ENCODE peak calls at places on chromosomes 4 and X, in nine cellular contexts. One of them, this sample, is unnamed. For H3K36me3, the result is how much of the 10 kb centered on the place peaks cover.

GRCh38 chr4:148776944-148777343 is 334.7 kb upstream of the NR3C2 start:
- DNase-seq in neural progenitor cell: no peak
- DNase-seq in IMR-90: peak
- DNase-seq in thoracic aorta: no peak
- DNase-seq in naive thymus-derived CD4-positive, alpha-beta T cell: no peak
- DNase-seq in GM23338: peak
- DNase-seq in adrenal gland: no peak
- DNase-seq in SK-N-SH: no peak
- DNase-seq in lung: no peak
- DNase-seq in this sample: no peak

GRCh38 chr4:100428051-100428450 is 89.8 kb downstream of the EMCN start:
- DNase-seq in neural progenitor cell: no peak
- DNase-seq in IMR-90: peak
- DNase-seq in thoracic aorta: no peak
- DNase-seq in naive thymus-derived CD4-positive, alpha-beta T cell: no peak
- DNase-seq in GM23338: no peak
- DNase-seq in adrenal gland: no peak
- DNase-seq in SK-N-SH: no peak
- DNase-seq in lung: no peak
- DNase-seq in this sample: no peak

GRCh38 chr4:134911941-134912340 is 710.4 kb upstream of the PABPC4L start:
- DNase-seq in neural progenitor cell: no peak
- DNase-seq in IMR-90: no peak
- DNase-seq in thoracic aorta: no peak
- DNase-seq in naive thymus-derived CD4-positive, alpha-beta T cell: no peak
- DNase-seq in GM23338: peak
- DNase-seq in adrenal gland: no peak
- DNase-seq in SK-N-SH: no peak
- DNase-seq in lung: no peak
- DNase-seq in this sample: no peak

GRCh38 chrX:129572422-129572821 is 32.4 kb downstream of the OCRL start:
- DNase-seq in neural progenitor cell: no peak
- DNase-seq in IMR-90: no peak
- DNase-seq in thoracic aorta: no peak
- DNase-seq in naive thymus-derived CD4-positive, alpha-beta T cell: no peak
- DNase-seq in GM23338: no peak
- DNase-seq in adrenal gland: no peak
- DNase-seq in SK-N-SH: no peak
- DNase-seq in lung: no peak
- DNase-seq in this sample: no peak

GRCh38 chr4:56276547-56276946 is 110.7 kb downstream of the AASDH start:
- DNase-seq in neural progenitor cell: no peak
- DNase-seq in IMR-90: peak
- DNase-seq in thoracic aorta: no peak
- DNase-seq in naive thymus-derived CD4-positive, alpha-beta T cell: no peak
- DNase-seq in GM23338: no peak
- DNase-seq in adrenal gland: no peak
- DNase-seq in SK-N-SH: no peak
- DNase-seq in lung: no peak
- DNase-seq in this sample: no peak

GRCh38 chrX:20522420-20522819 is 255.7 kb upstream of the RPS6KA3 start:
- DNase-seq in neural progenitor cell: no peak
- DNase-seq in IMR-90: peak
- DNase-seq in thoracic aorta: no peak
- DNase-seq in naive thymus-derived CD4-positive, alpha-beta T cell: no peak
- DNase-seq in GM23338: no peak
- DNase-seq in adrenal gland: no peak
- DNase-seq in SK-N-SH: no peak
- DNase-seq in lung: no peak
- DNase-seq in this sample: no peak

GRCh38 chrX:39630344-39630743 is 467.4 kb downstream of the BCOR start:
- DNase-seq in neural progenitor cell: no peak
- DNase-seq in IMR-90: no peak
- DNase-seq in thoracic aorta: no peak
- DNase-seq in naive thymus-derived CD4-positive, alpha-beta T cell: no peak
- DNase-seq in GM23338: no peak
- DNase-seq in adrenal gland: no peak
- DNase-seq in SK-N-SH: no peak
- DNase-seq in lung: no peak
- DNase-seq in this sample: no peak

GRCh38 chr4:185142563-185142910 is 529 bp upstream of the SLC25A4 start:
- DNase-seq in neural progenitor cell: no peak
- DNase-seq in IMR-90: no peak
- DNase-seq in thoracic aorta: no peak
- DNase-seq in naive thymus-derived CD4-positive, alpha-beta T cell: no peak
- DNase-seq in GM23338: no peak
- DNase-seq in adrenal gland: no peak
- DNase-seq in SK-N-SH: no peak
- DNase-seq in lung: no peak
- DNase-seq in this sample: no peak

GRCh38 chr4:84499065-84499982 is at the start of gene NKX6-1:
- DNase-seq in neural progenitor cell: peak
- DNase-seq in IMR-90: peak
- DNase-seq in thoracic aorta: no peak
- DNase-seq in naive thymus-derived CD4-positive, alpha-beta T cell: no peak
- DNase-seq in GM23338: peak
- DNase-seq in adrenal gland: peak
- DNase-seq in SK-N-SH: peak
- DNase-seq in lung: no peak
- DNase-seq in this sample: no peak

GRCh38 chr4:158146736-158147135 is 26.1 kb downstream of the GASK1B start:
- DNase-seq in neural progenitor cell: no peak
- DNase-seq in IMR-90: no peak
- DNase-seq in thoracic aorta: no peak
- DNase-seq in naive thymus-derived CD4-positive, alpha-beta T cell: no peak
- DNase-seq in GM23338: no peak
- DNase-seq in adrenal gland: no peak
- DNase-seq in SK-N-SH: no peak
- DNase-seq in lung: no peak
- DNase-seq in this sample: no peak

GRCh38 chr4:161949941-161950725 is 213.7 kb downstream of the FSTL5 start:
- DNase-seq in neural progenitor cell: no peak
- DNase-seq in IMR-90: peak
- DNase-seq in thoracic aorta: no peak
- DNase-seq in naive thymus-derived CD4-positive, alpha-beta T cell: no peak
- DNase-seq in GM23338: peak
- DNase-seq in adrenal gland: no peak
- DNase-seq in SK-N-SH: no peak
- DNase-seq in lung: no peak
- DNase-seq in this sample: no peak

GRCh38 chrX:100409316-100410082 is 574 bp downstream of the PCDH19 start:
- DNase-seq in neural progenitor cell: peak
- DNase-seq in IMR-90: no peak
- DNase-seq in thoracic aorta: no peak
- DNase-seq in naive thymus-derived CD4-positive, alpha-beta T cell: no peak
- DNase-seq in GM23338: peak
- DNase-seq in adrenal gland: no peak
- DNase-seq in SK-N-SH: peak
- DNase-seq in lung: no peak
- DNase-seq in this sample: no peak

GRCh38 chr4:178633263-178633662 is 1191.0 kb upstream of the AGA start:
- DNase-seq in neural progenitor cell: no peak
- DNase-seq in IMR-90: no peak
- DNase-seq in thoracic aorta: no peak
- DNase-seq in naive thymus-derived CD4-positive, alpha-beta T cell: no peak
- DNase-seq in GM23338: peak
- DNase-seq in adrenal gland: no peak
- DNase-seq in SK-N-SH: no peak
- DNase-seq in lung: no peak
- DNase-seq in this sample: no peak

GRCh38 chr4:5473125-5473524 is 235.2 kb downstream of the EVC2 start:
- DNase-seq in neural progenitor cell: no peak
- DNase-seq in IMR-90: no peak
- DNase-seq in thoracic aorta: no peak
- DNase-seq in naive thymus-derived CD4-positive, alpha-beta T cell: no peak
- DNase-seq in GM23338: no peak
- DNase-seq in adrenal gland: no peak
- DNase-seq in SK-N-SH: no peak
- DNase-seq in lung: peak
- DNase-seq in this sample: no peak

GRCh38 chr4:186405957-186406356 is 140.0 kb downstream of the F11 start:
- DNase-seq in neural progenitor cell: no peak
- DNase-seq in IMR-90: no peak
- DNase-seq in thoracic aorta: no peak
- DNase-seq in naive thymus-derived CD4-positive, alpha-beta T cell: no peak
- DNase-seq in GM23338: no peak
- DNase-seq in adrenal gland: no peak
- DNase-seq in SK-N-SH: no peak
- DNase-seq in lung: no peak
- DNase-seq in this sample: no peak

GRCh38 chr4:2256781-2257191 is 5.1 kb downstream of the MXD4 start:
- DNase-seq in neural progenitor cell: no peak
- DNase-seq in IMR-90: no peak
- DNase-seq in thoracic aorta: peak
- DNase-seq in naive thymus-derived CD4-positive, alpha-beta T cell: peak
- DNase-seq in GM23338: no peak
- DNase-seq in adrenal gland: peak
- DNase-seq in SK-N-SH: peak
- DNase-seq in lung: peak
- DNase-seq in this sample: no peak

GRCh38 chr4:73127839-73128448 is 58.4 kb upstream of the COX18 start:
- DNase-seq in neural progenitor cell: peak
- DNase-seq in IMR-90: peak
- DNase-seq in thoracic aorta: no peak
- DNase-seq in naive thymus-derived CD4-positive, alpha-beta T cell: no peak
- DNase-seq in GM23338: peak
- DNase-seq in adrenal gland: peak
- DNase-seq in SK-N-SH: peak
- DNase-seq in lung: no peak
- DNase-seq in this sample: no peak

DNA sequence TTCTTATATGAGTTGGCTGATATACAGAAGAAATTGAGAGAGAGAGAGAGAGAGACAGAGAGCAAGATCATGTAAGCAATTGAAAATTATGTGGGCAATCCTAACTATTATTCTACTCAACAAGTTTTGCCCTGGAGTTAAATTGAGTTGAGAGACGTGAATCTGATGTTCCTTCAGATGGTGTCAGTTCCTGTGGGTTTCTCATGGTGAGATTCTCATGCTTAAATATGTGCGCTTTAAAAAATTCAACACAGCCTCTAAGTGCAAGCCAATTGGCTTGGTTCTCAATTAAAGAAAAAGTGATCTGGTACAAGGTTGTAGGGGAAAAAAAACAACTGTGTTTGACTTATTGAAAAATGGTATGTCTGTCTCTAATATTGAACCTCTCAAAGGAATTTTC is 35.4 kb upstream of the PLAC1 start:
- DNase-seq in neural progenitor cell: no peak
- DNase-seq in IMR-90: no peak
- DNase-seq in thoracic aorta: no peak
- DNase-seq in naive thymus-derived CD4-positive, alpha-beta T cell: no peak
- DNase-seq in GM23338: no peak
- DNase-seq in adrenal gland: no peak
- DNase-seq in SK-N-SH: no peak
- DNase-seq in lung: no peak
- DNase-seq in this sample: no peak
- H3K27ac ChIP-seq in neural progenitor cell: no peak
- H3K27ac ChIP-seq in IMR-90: no peak
- H3K27ac ChIP-seq in thoracic aorta: no peak
- H3K27ac ChIP-seq in naive thymus-derived CD4-positive, alpha-beta T cell: no peak
- H3K27ac ChIP-seq in GM23338: no peak
- H3K27ac ChIP-seq in adrenal gland: no peak
- H3K27ac ChIP-seq in SK-N-SH: peak
- H3K27ac ChIP-seq in lung: no peak
- H3K27ac ChIP-seq in this sample: no peak

DNA sequence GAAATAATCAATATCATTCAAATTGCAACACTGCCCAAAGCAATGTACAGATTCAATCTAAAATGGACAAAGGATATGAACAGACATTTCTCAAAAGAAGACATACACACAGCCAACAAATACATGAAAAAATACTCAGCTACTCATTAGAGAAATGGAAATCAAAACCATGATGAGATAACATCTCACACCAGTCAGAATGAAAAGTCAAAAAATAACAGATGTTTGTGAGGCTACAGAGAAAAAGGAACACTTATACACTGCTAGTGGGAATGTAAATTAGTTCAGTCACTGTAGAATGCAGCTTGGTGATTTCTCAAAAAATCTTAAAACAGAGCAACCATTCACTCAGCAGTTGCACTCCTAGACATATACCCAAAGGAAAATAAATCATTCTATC is 205.2 kb downstream of the DKK2 start:
- DNase-seq in neural progenitor cell: no peak
- DNase-seq in IMR-90: no peak
- DNase-seq in thoracic aorta: no peak
- DNase-seq in naive thymus-derived CD4-positive, alpha-beta T cell: no peak
- DNase-seq in GM23338: no peak
- DNase-seq in adrenal gland: no peak
- DNase-seq in SK-N-SH: no peak
- DNase-seq in lung: no peak
- DNase-seq in this sample: no peak
- H3K36me3 ChIP-seq in neural progenitor cell: under half
- H3K36me3 ChIP-seq in IMR-90: under half
- H3K36me3 ChIP-seq in thoracic aorta: under half
- H3K36me3 ChIP-seq in naive thymus-derived CD4-positive, alpha-beta T cell: under half
- H3K36me3 ChIP-seq in GM23338: under half
- H3K36me3 ChIP-seq in adrenal gland: under half
- H3K36me3 ChIP-seq in SK-N-SH: under half
- H3K36me3 ChIP-seq in lung: under half
- H3K36me3 ChIP-seq in this sample: under half

GRCh38 chr4:89054627-89055026 is 2.4 kb downstream of the FAM13A start:
- DNase-seq in neural progenitor cell: no peak
- DNase-seq in IMR-90: no peak
- DNase-seq in thoracic aorta: no peak
- DNase-seq in naive thymus-derived CD4-positive, alpha-beta T cell: no peak
- DNase-seq in GM23338: no peak
- DNase-seq in adrenal gland: no peak
- DNase-seq in SK-N-SH: no peak
- DNase-seq in lung: no peak
- DNase-seq in this sample: no peak

GRCh38 chr4:89056953-89057398 is at the start of gene FAM13A:
- DNase-seq in neural progenitor cell: peak
- DNase-seq in IMR-90: peak
- DNase-seq in thoracic aorta: peak
- DNase-seq in naive thymus-derived CD4-positive, alpha-beta T cell: no peak
- DNase-seq in GM23338: peak
- DNase-seq in adrenal gland: peak
- DNase-seq in SK-N-SH: no peak
- DNase-seq in lung: peak
- DNase-seq in this sample: peak

GRCh38 chr4:89055157-89056080 is 1.6 kb downstream of the FAM13A start:
- DNase-seq in neural progenitor cell: peak
- DNase-seq in IMR-90: no peak
- DNase-seq in thoracic aorta: no peak
- DNase-seq in naive thymus-derived CD4-positive, alpha-beta T cell: no peak
- DNase-seq in GM23338: no peak
- DNase-seq in adrenal gland: no peak
- DNase-seq in SK-N-SH: no peak
- DNase-seq in lung: no peak
- DNase-seq in this sample: no peak

GRCh38 chr4:89056292-89056952 is 563 bp downstream of the FAM13A start:
- DNase-seq in neural progenitor cell: no peak
- DNase-seq in IMR-90: no peak
- DNase-seq in thoracic aorta: no peak
- DNase-seq in naive thymus-derived CD4-positive, alpha-beta T cell: no peak
- DNase-seq in GM23338: no peak
- DNase-seq in adrenal gland: no peak
- DNase-seq in SK-N-SH: no peak
- DNase-seq in lung: no peak
- DNase-seq in this sample: peak
- H3K4me3 ChIP-seq in neural progenitor cell: peak
- H3K4me3 ChIP-seq in IMR-90: peak
- H3K4me3 ChIP-seq in thoracic aorta: peak
- H3K4me3 ChIP-seq in naive thymus-derived CD4-positive, alpha-beta T cell: no peak
- H3K4me3 ChIP-seq in GM23338: peak
- H3K4me3 ChIP-seq in adrenal gland: peak
- H3K4me3 ChIP-seq in SK-N-SH: no peak
- H3K4me3 ChIP-seq in lung: peak
- H3K4me3 ChIP-seq in this sample: peak

GRCh38 chr4:109730294-109731051 is 603 bp upstream of the PLA2G12A start:
- DNase-seq in neural progenitor cell: peak
- DNase-seq in IMR-90: peak
- DNase-seq in thoracic aorta: peak
- DNase-seq in naive thymus-derived CD4-positive, alpha-beta T cell: no peak
- DNase-seq in GM23338: peak
- DNase-seq in adrenal gland: peak
- DNase-seq in SK-N-SH: peak
- DNase-seq in lung: peak
- DNase-seq in this sample: no peak
- H3K27ac ChIP-seq in neural progenitor cell: no peak
- H3K27ac ChIP-seq in IMR-90: peak
- H3K27ac ChIP-seq in thoracic aorta: peak
- H3K27ac ChIP-seq in naive thymus-derived CD4-positive, alpha-beta T cell: peak
- H3K27ac ChIP-seq in GM23338: peak
- H3K27ac ChIP-seq in adrenal gland: peak
- H3K27ac ChIP-seq in SK-N-SH: peak
- H3K27ac ChIP-seq in lung: peak
- H3K27ac ChIP-seq in this sample: no peak